ENCODE peak calls at places on chromosomes 6 and 20, in seven cellular contexts. A is activated CD4-positive, alpha-beta T cell treated with anti-CD3 and anti-CD28 coated beads, Interleukin-2, amount 50 U/mL, for 1 hour; S is lung microvascular endothelial cell; I is DMS79 treated with DMSO at 0.1 percent for 48 hours; K is T-helper 1 cell; L is RPMI7951; O is hypothalamus. X is an unnamed sample.

GRCh38 chr20:45157977-45158376 is 16.7 kb upstream of the PI3 start:
- DNase-seq in A (no peak), S (peak; percentile 69), I (no peak), K (no peak), L (peak; percentile 80), O (no peak), X (no peak)

GRCh38 chr6:87066449-87067288 is 28.2 kb downstream of the CGA start:
- DNase-seq in A (peak; percentile 21), S (peak; percentile 71), I (peak; percentile 25), K (peak; percentile 13), L (peak; percentile 51), O (no peak), X (peak; percentile 2)

GRCh38 chr6:32815996-32816395 is 806 bp downstream of the HLA-DOB start:
- DNase-seq in A (no peak), S (no peak), I (no peak), K (no peak), L (no peak), O (no peak), X (no peak)

GRCh38 chr6:168034537-168034936 is 37.1 kb downstream of the KIF25 start:
- DNase-seq in A (no peak), S (no peak), I (no peak), K (no peak), L (no peak), O (no peak), X (no peak)

GRCh38 chr6:15876406-15876805 is 213.6 kb upstream of the DTNBP1 start:
- DNase-seq in A (no peak), S (peak; percentile 44), I (no peak), K (no peak), L (peak; percentile 64), O (no peak), X (no peak)

GRCh38 chr20:32050851-32051556 is 1.0 kb upstream of the HCK start:
- DNase-seq in A (no peak), S (no peak), I (no peak), K (no peak), L (no peak), O (no peak), X (no peak)

GRCh38 chr6:73123632-73124329 is 101.5 kb downstream of the KHDC1L start:
- DNase-seq in A (no peak), S (no peak), I (no peak), K (no peak), L (no peak), O (no peak), X (no peak)

GRCh38 chr20:24493661-24494459 is 24.4 kb downstream of the SYNDIG1 start:
- DNase-seq in A (no peak), S (no peak), I (no peak), K (no peak), L (no peak), O (no peak), X (no peak)

GRCh38 chr20:668050-668449 is 7.6 kb downstream of the SCRT2 start:
- DNase-seq in A (no peak), S (no peak), I (no peak), K (no peak), L (no peak), O (no peak), X (no peak)

GRCh38 chr6:139407718-139408222 is 33.3 kb upstream of the CITED2 start:
- DNase-seq in A (no peak), S (peak; percentile 59), I (no peak), K (no peak), L (peak; percentile 81), O (no peak), X (no peak)

GRCh38 chr20:45934046-45934586 is 367 bp upstream of the PCIF1 start:
- DNase-seq in A (no peak), S (peak; percentile 37), I (peak; percentile 33), K (peak; percentile 40), L (peak; percentile 52), O (no peak), X (peak; percentile 40)

GRCh38 chr6:127051571-127052260 is 66.8 kb upstream of the RSPO3 start:
- DNase-seq in A (no peak), S (peak; percentile 2), I (no peak), K (no peak), L (peak; percentile 73), O (no peak), X (no peak)

GRCh38 chr20:4956200-4956810 is 45.0 kb downstream of the SLC23A2 start:
- DNase-seq in A (no peak), S (peak; percentile 67), I (peak; percentile 63), K (no peak), L (peak; percentile 71), O (no peak), X (no peak)

GRCh38 chr6:154590770-154591169 is 80.3 kb upstream of the CNKSR3 start:
- DNase-seq in A (no peak), S (no peak), I (peak; percentile 95), K (no peak), L (no peak), O (no peak), X (no peak)

GRCh38 chr20:32440758-32441078 is 82.6 kb downstream of the ASXL1 start:
- DNase-seq in A (no peak), S (no peak), I (no peak), K (no peak), L (no peak), O (no peak), X (no peak)

GRCh38 chr6:20681243-20681684 is 147.0 kb downstream of the CDKAL1 start:
- DNase-seq in A (no peak), S (peak; percentile 6), I (no peak), K (no peak), L (no peak), O (no peak), X (no peak)